ENCODE peak calls at places on chromosomes 2 and 18, in four cellular contexts. Z, S, V and B are unnamed samples.

GRCh38 chr18:49061906-49062831 is 111.4 kb upstream of the SMAD7 start:
- DNase-seq in Z (no peak), V (no peak), S (no peak), B (peak)

GRCh38 chr18:23136326-23137092 is 1.2 kb downstream of the CABLES1 start:
- DNase-seq in S (no peak), Z (peak), V (no peak), B (no peak)

GRCh38 chr18:48215876-48216638 is 193.1 kb downstream of the ZBTB7C start:
- DNase-seq in S (no peak), Z (no peak), V (no peak), B (no peak)

GRCh38 chr2:95375532-95376221 is 26.8 kb upstream of the FAHD2A start:
- DNase-seq in Z (no peak), V (no peak), S (no peak), B (no peak)

GRCh38 chr18:49020129-49020528 is 69.4 kb upstream of the SMAD7 start:
- DNase-seq in S (no peak), Z (peak), V (no peak), B (no peak)

GRCh38 chr18:3454365-3455089 is 4.6 kb downstream of the TGIF1 start:
- DNase-seq in Z (no peak), S (no peak), V (no peak), B (peak)

GRCh38 chr18:7626922-7627440 is 59.9 kb downstream of the PTPRM start:
- DNase-seq in S (no peak), Z (no peak), V (peak), B (no peak)

GRCh38 chr2:69013123-69013836 is at the start of gene ANTXR1:
- DNase-seq in V (peak), Z (peak), S (no peak), B (no peak)

GRCh38 chr2:186691900-186692299 is 2.0 kb upstream of the FAM171B start:
- DNase-seq in V (no peak), S (no peak), Z (no peak), B (no peak)

GRCh38 chr2:110881908-110882307 is 149.5 kb downstream of the ACOXL start:
- DNase-seq in Z (no peak), V (no peak), S (no peak), B (no peak)

GRCh38 chr2:215527738-215528137 is 91.9 kb upstream of the FN1 start:
- DNase-seq in V (no peak), S (no peak), Z (no peak), B (no peak)

GRCh38 chr2:43248621-43249020 is 22.2 kb upstream of the ZFP36L2 start:
- DNase-seq in V (no peak), S (no peak), Z (no peak), B (no peak)

GRCh38 chr18:63267990-63268721 is 51.4 kb downstream of the BCL2 start:
- DNase-seq in V (no peak), S (no peak), Z (no peak), B (no peak)

GRCh38 chr2:171159326-171160118 is 1.2 kb downstream of the TLK1 start:
- DNase-seq in V (peak), Z (no peak), S (no peak), B (peak)

GRCh38 chr2:15939556-15939853 is 845 bp upstream of the MYCN start:
- DNase-seq in S (no peak), V (no peak), Z (peak), B (peak)

GRCh38 chr2:8575011-8575750 is 106.7 kb upstream of the ID2 start:
- DNase-seq in S (no peak), V (no peak), Z (peak), B (no peak)

GRCh38 chr2:12722445-12723316 is 5.9 kb downstream of the TRIB2 start:
- DNase-seq in V (no peak), Z (no peak), S (no peak), B (no peak)

GRCh38 chr18:69186162-69186561 is 214.5 kb upstream of the DOK6 start:
- DNase-seq in V (no peak), S (no peak), Z (no peak), B (no peak)

GRCh38 chr18:65523461-65523860 is 227.4 kb upstream of the CDH7 start:
- DNase-seq in S (no peak), V (no peak), Z (no peak), B (no peak)

GRCh38 chr2:171318463-171318934 is 115.3 kb downstream of the METTL8 start:
- DNase-seq in S (no peak), Z (no peak), V (no peak), B (no peak)

GRCh38 chr2:69139778-69140177 is 126.8 kb downstream of the ANTXR1 start:
- DNase-seq in S (no peak), Z (no peak), V (no peak), B (no peak)

GRCh38 chr2:70941186-70941585 is 5.5 kb downstream of the ATP6V1B1 start:
- DNase-seq in Z (peak), V (no peak), S (no peak), B (no peak)

GRCh38 chr2:119697290-119698013 is 18.5 kb downstream of the TMEM177 start:
- DNase-seq in S (no peak), V (no peak), Z (no peak), B (no peak)

GRCh38 chr2:137023205-137023604 is 257.9 kb downstream of the THSD7B start:
- DNase-seq in Z (no peak), S (no peak), V (no peak), B (no peak)

GRCh38 chr2:63827749-63828148 is 13.9 kb upstream of the UGP2 start:
- DNase-seq in Z (no peak), V (no peak), S (no peak), B (no peak)

GRCh38 chr2:137508739-137509384 is 455.4 kb upstream of the HNMT start:
- DNase-seq in V (no peak), S (peak), Z (no peak), B (no peak)

GRCh38 chr2:216687646-216688045 is 7.7 kb downstream of the IGFBP5 start:
- DNase-seq in V (no peak), Z (peak), S (no peak), B (peak)

GRCh38 chr2:187486241-187486640 is 38.2 kb upstream of the CALCRL start:
- DNase-seq in S (no peak), Z (no peak), V (no peak), B (no peak)

GRCh38 chr2:71614976-71615768 is 161.8 kb downstream of the DYSF start:
- DNase-seq in V (no peak), Z (no peak), S (no peak), B (no peak)

GRCh38 chr2:46915281-46915810 is at the start of gene MCFD2:
- DNase-seq in Z (no peak), S (no peak), V (no peak), B (peak)

GRCh38 chr2:64322433-64322832 is 131.5 kb upstream of the LGALSL start:
- DNase-seq in S (no peak), Z (no peak), V (no peak), B (no peak)

GRCh38 chr18:40926679-40927078 is 1028.4 kb upstream of the PIK3C3 start:
- DNase-seq in V (no peak), S (no peak), Z (no peak), B (no peak)

GRCh38 chr2:60450488-60450887 is 103.0 kb downstream of the BCL11A start:
- DNase-seq in V (no peak), S (no peak), Z (no peak), B (no peak)

GRCh38 chr18:6679201-6679600 is 50.3 kb upstream of the ARHGAP28 start:
- DNase-seq in Z (no peak), V (no peak), S (no peak), B (no peak)